ENCODE peak calls at places on chromosomes 6 and 20, in ten cellular contexts. N, P, S, E, F, X, Y, O, B and K are unnamed samples.
A peak's percentile ranks its signal among the peaks of the same experiment; 100 is the strongest.

GRCh38 chr6:46949662-46950280 is 28.0 kb upstream of the ADGRF5 start:
- DNase-seq in N (no peak), S (peak; percentile 77), X (no peak), P (no peak), F (peak; percentile 22), B (no peak), Y (no peak), E (no peak), O (peak; percentile 57), K (no peak)

GRCh38 chr20:17024513-17025105 is 202.2 kb upstream of the PCSK2 start:
- DNase-seq in B (peak; percentile 80), F (no peak), P (no peak), E (no peak), X (no peak), N (no peak), S (no peak), Y (no peak), O (no peak), K (peak; percentile 51)

GRCh38 chr6:132218063-132218696 is 183.1 kb downstream of the MOXD1 start:
- DNase-seq in N (peak; percentile 45), S (no peak), O (peak; percentile 68), Y (peak; percentile 62), X (no peak), B (no peak), F (no peak), E (no peak), P (no peak), K (peak; percentile 69)

GRCh38 chr6:39029156-39030011 is 19.2 kb upstream of the GLP1R start:
- DNase-seq in P (no peak), E (no peak), F (no peak), X (no peak), O (peak; percentile 11), S (no peak), Y (no peak), B (peak; percentile 94), N (peak; percentile 3), K (no peak)

GRCh38 chr6:106910999-106911949 is 63.3 kb downstream of the CD24 start:
- DNase-seq in O (no peak), B (no peak), S (no peak), Y (no peak), P (no peak), F (no peak), E (peak; percentile 29), N (no peak), X (no peak), K (no peak)

GRCh38 chr6:28841290-28841689 is 82.5 kb downstream of the TRIM27 start:
- DNase-seq in P (no peak), X (no peak), N (no peak), F (no peak), O (no peak), Y (no peak), E (no peak), B (peak; percentile 73), S (no peak), K (no peak)

GRCh38 chr6:5179917-5180316 is 80.8 kb downstream of the LYRM4 start:
- DNase-seq in O (no peak), S (no peak), F (no peak), X (no peak), B (no peak), E (no peak), P (no peak), N (no peak), Y (peak; percentile 32), K (no peak)

GRCh38 chr6:127641905-127642304 is 64.9 kb downstream of the C6orf58 start:
- DNase-seq in Y (peak; percentile 38), P (peak; percentile 7), B (peak; percentile 75), F (no peak), X (no peak), S (no peak), E (no peak), N (peak; percentile 21), O (peak; percentile 59), K (peak; percentile 24)

GRCh38 chr20:760751-761417 is 7.4 kb downstream of the SLC52A3 start:
- DNase-seq in F (no peak), S (no peak), N (no peak), P (no peak), B (peak; percentile 91), O (peak; percentile 17), Y (peak; percentile 12), E (no peak), X (no peak), K (no peak)

GRCh38 chr6:139201378-139201777 is 66.5 kb downstream of the HECA start:
- DNase-seq in P (no peak), O (no peak), B (no peak), Y (no peak), E (no peak), X (no peak), S (no peak), F (no peak), N (no peak), K (no peak)

GRCh38 chr6:139205843-139206242 is 71.0 kb downstream of the HECA start:
- DNase-seq in S (no peak), B (no peak), X (no peak), F (no peak), E (no peak), P (no peak), O (no peak), N (no peak), Y (no peak), K (no peak)

DNA sequence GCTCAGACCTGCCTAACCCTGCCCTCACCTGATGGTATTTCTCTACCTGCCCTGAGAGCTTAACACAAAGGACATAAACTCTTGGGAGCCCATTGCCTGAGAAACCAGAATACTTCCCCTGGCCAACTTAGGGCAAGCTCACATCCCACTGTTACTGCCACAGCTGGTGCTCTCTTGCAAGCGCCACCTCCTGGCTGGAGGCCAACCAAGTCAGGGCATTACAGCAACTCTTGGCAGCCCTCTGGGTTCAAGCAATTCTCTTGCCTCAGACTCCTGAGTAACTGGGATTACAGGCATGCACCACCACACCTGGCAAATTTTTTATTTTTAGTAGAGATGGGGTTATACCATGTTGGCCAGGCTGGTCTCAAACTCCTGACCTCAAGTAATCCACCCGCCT is 70.1 kb downstream of the HECA start:
- DNase-seq in Y (no peak), F (no peak), B (no peak), P (no peak), O (no peak), N (no peak), X (no peak), S (no peak), E (no peak), K (no peak)
- H3K4me3 ChIP-seq in Y (no peak overlapping the region), F (no peak overlapping the region), B (no peak overlapping the region), P (no peak overlapping the region), O (no peak overlapping the region), N (no peak overlapping the region), X (no peak overlapping the region), S (no peak overlapping the region), E (no peak overlapping the region), K (no peak overlapping the region)

DNA sequence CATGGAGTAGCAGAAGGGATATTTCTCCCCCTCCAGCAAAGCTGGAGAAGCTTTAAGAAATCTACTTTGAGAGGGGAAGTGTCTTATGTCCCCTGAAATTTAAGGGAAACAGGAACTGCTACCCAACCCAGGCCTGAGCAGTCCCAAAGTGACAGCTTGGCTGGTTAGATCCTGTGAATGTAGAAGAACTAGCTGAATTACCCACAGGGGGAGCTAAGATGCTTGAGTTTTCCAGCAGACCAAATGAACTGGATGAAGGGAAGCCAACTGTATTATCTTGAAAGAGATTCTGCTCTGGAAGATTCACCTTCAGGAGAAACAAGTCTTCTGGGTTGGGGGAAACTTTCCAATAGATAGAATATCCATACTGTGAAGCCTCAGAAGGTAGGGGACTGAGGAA is 303.3 kb upstream of the MMS22L start:
- DNase-seq in N (peak; percentile 3), B (peak; percentile 58), F (no peak), S (no peak), Y (no peak), X (no peak), O (peak; percentile 1), P (no peak), E (no peak), K (peak; percentile 20)
- TF ChIP-seq CTCF in N (peak; percentile 63), B (peak; percentile 72), F (no peak), S (peak; percentile 39), Y (no peak), X (no peak), O (no peak), P (no peak), E (no peak), K (peak; percentile 23)

GRCh38 chr20:34710568-34710839 is 6.4 kb downstream of the TP53INP2 start:
- DNase-seq in F (no peak), O (no peak), X (no peak), S (no peak), E (no peak), P (no peak), N (no peak), Y (no peak), B (no peak), K (no peak)
- H3K4me3 ChIP-seq in F (peak overlapping the region; percentile 76), O (peak overlapping the region; percentile 40), X (peak overlapping the region; percentile 93), S (peak overlapping the region; percentile 81), E (peak overlapping the region; percentile 66), P (peak overlapping the region; percentile 41), N (peak overlapping the region; percentile 51), Y (peak overlapping the region; percentile 54), B (peak overlapping the region; percentile 76), K (peak overlapping the region; percentile 50)

GRCh38 chr6:110880651-110881050 is 6.1 kb downstream of the AMD1 start:
- DNase-seq in Y (no peak), P (no peak), X (no peak), F (no peak), E (no peak), S (no peak), B (no peak), O (no peak), N (no peak), K (no peak)

GRCh38 chr6:110876170-110876773 is 1.7 kb downstream of the AMD1 start:
- DNase-seq in N (peak; percentile 88), O (peak; percentile 93), S (peak; percentile 94), F (peak; percentile 83), E (peak; percentile 90), X (peak; percentile 70), Y (peak; percentile 97), P (peak; percentile 62), B (peak; percentile 95), K (peak; percentile 91)

GRCh38 chr6:110877569-110877968 is 3.0 kb downstream of the AMD1 start:
- DNase-seq in S (no peak), O (no peak), Y (no peak), E (no peak), F (no peak), N (no peak), P (no peak), X (no peak), B (no peak), K (no peak)

GRCh38 chr6:110877154-110877564 is 2.6 kb downstream of the AMD1 start:
- DNase-seq in E (no peak), X (no peak), N (no peak), Y (peak; percentile 41), S (no peak), P (no peak), B (no peak), F (no peak), O (no peak), K (peak; percentile 7)

DNA sequence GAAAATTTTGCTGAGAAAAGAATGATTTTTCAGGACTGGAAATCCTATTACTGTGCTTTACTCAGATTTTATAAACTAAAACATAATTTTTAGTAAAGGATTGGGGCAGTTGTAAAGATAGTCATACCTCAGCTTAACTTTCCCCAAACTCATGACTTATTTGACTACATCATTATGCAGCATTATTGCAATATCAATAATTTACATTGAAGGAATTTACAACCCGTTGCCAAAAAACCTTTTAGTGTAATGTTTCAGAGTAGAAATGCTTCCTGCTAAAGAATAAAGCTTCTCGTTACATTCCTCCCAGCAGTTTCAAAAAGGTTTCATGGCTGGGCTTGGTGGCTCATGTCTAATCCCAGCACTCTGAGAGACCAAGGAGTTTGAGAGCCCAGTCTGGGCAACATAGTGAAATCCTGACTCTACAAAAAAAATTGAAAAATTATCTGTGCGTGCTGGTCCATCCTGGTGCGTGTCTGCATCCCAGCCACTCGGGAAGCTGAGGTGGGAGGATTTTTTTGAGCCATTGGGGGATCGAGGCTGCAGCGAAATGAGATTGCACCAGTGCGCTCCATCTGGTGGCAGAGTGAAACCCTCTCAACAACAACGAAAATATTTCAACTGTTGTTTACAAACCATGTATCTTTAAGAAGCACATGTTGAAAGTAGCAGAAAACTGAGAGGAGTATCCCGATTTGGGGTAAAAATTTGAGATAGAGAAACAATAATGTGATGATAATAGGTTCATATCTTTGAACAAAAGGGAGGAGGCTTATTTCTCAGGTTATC is 4.4 kb downstream of the AMD1 start:
- DNase-seq in F (no peak), S (no peak), E (no peak), Y (peak; percentile 60), X (no peak), O (peak; percentile 64), N (peak; percentile 32), P (no peak), B (peak; percentile 71), K (peak; percentile 21)
- TF ChIP-seq CTCF in F (peak; percentile 46), S (peak; percentile 4), E (peak; percentile 38), Y (peak; percentile 61), X (no peak), O (peak; percentile 67), N (peak; percentile 74), P (peak; percentile 64), B (peak; percentile 83), K (peak; percentile 60)